ENCODE peak calls at places on chromosomes 2 and 18, in ten cellular contexts. D is fibroblast of pulmonary artery, Z is adrenal gland, Q is cardiac muscle cell, B is fibroblast of mammary gland, W is AG04449, R is endothelial cell of umbilical vein, H is NB4, C is BE2C, X is psoas muscle. L is an unnamed sample.

GRCh38 chr18:26133652-26134051 is at the start of gene PSMA8:
- DNase-seq in R (peak), H (no peak), D (no peak), Q (no peak), X (peak), B (no peak), W (no peak), C (no peak), Z (peak), L (no peak)

GRCh38 chr18:59065684-59066083 is 74.0 kb upstream of the SEC11C start:
- DNase-seq in Q (no peak), X (no peak), B (no peak), D (no peak), W (no peak), C (no peak), Z (no peak), R (no peak), H (no peak), L (no peak)

GRCh38 chr2:36333350-36334012 is 22.1 kb upstream of the CRIM1 start:
- DNase-seq in D (no peak), W (no peak), Q (peak), X (no peak), H (peak), Z (no peak), C (no peak), B (no peak), R (no peak), L (no peak)

GRCh38 chr18:5413447-5413846 is 117.9 kb upstream of the ZBTB14 start:
- DNase-seq in X (no peak), W (no peak), Q (peak), C (no peak), H (no peak), R (no peak), D (no peak), Z (no peak), B (no peak), L (no peak)

GRCh38 chr2:67451086-67451832 is 54.1 kb downstream of the ETAA1 start:
- DNase-seq in Q (no peak), C (peak), B (peak), D (peak), W (no peak), X (no peak), H (no peak), Z (no peak), R (peak), L (peak)

GRCh38 chr2:69798909-69799526 is 30.4 kb upstream of the GMCL1 start:
- DNase-seq in C (no peak), W (no peak), Z (peak), H (no peak), Q (peak), B (peak), R (peak), D (peak), X (no peak), L (no peak)

GRCh38 chr2:10920764-10921468 is 9.2 kb downstream of the KCNF1 start:
- DNase-seq in H (no peak), D (no peak), C (no peak), X (no peak), Z (no peak), R (no peak), W (no peak), B (no peak), Q (no peak), L (no peak)

GRCh38 chr2:64204006-64204632 is 59.9 kb upstream of the PELI1 start:
- DNase-seq in H (peak), X (peak), D (peak), C (no peak), R (peak), Z (peak), W (no peak), Q (no peak), B (peak), L (no peak)

GRCh38 chr2:175251425-175252041 is 70.0 kb upstream of the ATP5MC3 start:
- DNase-seq in B (peak), Z (peak), D (peak), C (peak), H (peak), R (peak), Q (peak), X (no peak), W (no peak), L (no peak)

GRCh38 chr2:61632276-61633169 is 94.4 kb upstream of the XPO1 start:
- DNase-seq in C (no peak), R (peak), Z (peak), H (no peak), D (peak), Q (no peak), B (no peak), X (no peak), W (no peak), L (no peak)

GRCh38 chr2:108268001-108268400 is 20.7 kb upstream of the SULT1C2 start:
- DNase-seq in Q (no peak), C (no peak), B (peak), W (peak), Z (no peak), R (no peak), H (no peak), X (no peak), D (peak), L (peak)

GRCh38 chr2:192500550-192501200 is 305.9 kb upstream of the TMEFF2 start:
- DNase-seq in D (peak), R (no peak), H (peak), Z (no peak), Q (no peak), X (no peak), C (no peak), W (no peak), B (peak), L (no peak)

GRCh38 chr18:50727721-50728470 is 91.9 kb downstream of the MRO start:
- DNase-seq in Z (peak), D (no peak), X (no peak), B (no peak), C (no peak), H (no peak), R (no peak), W (no peak), Q (no peak), L (no peak)

DNA sequence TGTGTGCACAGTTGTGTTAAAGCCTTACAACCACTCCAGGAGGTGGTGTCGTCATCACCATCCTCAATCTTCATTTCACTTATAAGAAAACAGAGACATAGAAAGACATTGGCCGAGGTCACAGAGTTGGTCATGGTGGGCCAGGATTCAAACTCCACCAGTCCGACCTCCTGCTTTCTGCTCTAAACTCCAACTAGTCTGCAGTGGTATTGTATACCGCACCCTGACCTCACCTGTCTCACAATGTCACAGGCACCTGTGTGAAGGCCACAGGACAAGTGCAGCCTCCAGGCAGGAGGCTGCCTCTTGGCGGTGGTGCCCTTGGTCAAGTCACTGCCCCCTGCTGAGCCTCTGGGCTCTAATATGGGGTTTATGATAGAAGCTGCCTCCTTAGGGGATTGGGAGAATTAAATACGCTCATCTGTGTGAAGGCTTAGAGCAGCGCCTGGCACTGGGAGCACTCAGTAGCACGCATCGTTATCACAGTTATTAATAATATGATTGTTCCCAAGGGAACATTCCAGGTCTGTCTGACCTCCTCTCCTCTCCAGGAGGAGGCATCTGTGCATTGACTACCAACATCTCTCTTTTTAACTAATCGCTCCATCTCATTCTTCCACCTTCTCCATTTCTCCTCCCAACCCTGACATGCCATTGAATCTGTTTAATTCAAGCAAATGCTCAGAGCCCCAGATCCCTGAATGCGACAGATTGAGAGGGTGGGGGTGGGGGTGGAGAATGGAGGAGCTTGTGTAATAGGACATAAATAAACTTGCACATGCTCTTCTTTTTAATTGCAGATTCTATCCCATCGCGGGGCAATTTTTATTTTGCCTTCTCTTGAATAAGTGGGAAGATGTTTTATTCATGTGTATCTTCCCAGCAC is 112.7 kb downstream of the MCFD2 start:
- DNase-seq in W (no peak), B (no peak), X (no peak), H (no peak), R (peak), Z (no peak), D (no peak), Q (no peak), C (peak), L (no peak)
- TF ChIP-seq CTCF in W (no peak), B (no peak), X (no peak), H (no peak), R (peak), Z (peak), D (no peak), Q (no peak), C (peak), L (no peak)

GRCh38 chr2:74489906-74490305 is 7.0 kb downstream of the TTC31 start:
- DNase-seq in D (no peak), X (no peak), W (no peak), Q (no peak), H (no peak), R (no peak), C (no peak), B (no peak), Z (no peak), L (no peak)
- H3K4me3 ChIP-seq in D (no peak), X (no peak), W (no peak), Q (no peak), H (no peak), R (no peak), C (no peak), B (no peak), Z (no peak), L (no peak)

GRCh38 chr2:166419616-166419934 is 43.8 kb upstream of the SCN9A start:
- DNase-seq in Q (no peak), R (peak), Z (no peak), H (peak), W (no peak), B (peak), D (peak), C (no peak), X (no peak), L (no peak)
- TF ChIP-seq CTCF in Q (peak), R (peak), Z (peak), H (no peak), W (peak), B (peak), D (peak), C (peak), X (no peak), L (peak)

GRCh38 chr2:84927275-84927627 is 21.8 kb downstream of the TMSB10 start:
- DNase-seq in W (no peak), B (no peak), D (no peak), C (no peak), Q (no peak), X (no peak), Z (no peak), R (no peak), H (no peak), L (no peak)
- H3K4me3 ChIP-seq in W (no peak), B (no peak), D (no peak), C (no peak), Q (no peak), X (no peak), Z (no peak), R (no peak), H (no peak), L (no peak)

GRCh38 chr2:88010136-88010535 is 6.2 kb downstream of the RNU2-63P start:
- DNase-seq in C (no peak), B (no peak), R (no peak), Q (no peak), D (no peak), H (no peak), Z (no peak), X (no peak), W (no peak), L (no peak)
- TF ChIP-seq CTCF in C (no peak), B (no peak), R (no peak), Q (no peak), D (no peak), H (no peak), Z (no peak), X (no peak), W (no peak), L (no peak)

DNA sequence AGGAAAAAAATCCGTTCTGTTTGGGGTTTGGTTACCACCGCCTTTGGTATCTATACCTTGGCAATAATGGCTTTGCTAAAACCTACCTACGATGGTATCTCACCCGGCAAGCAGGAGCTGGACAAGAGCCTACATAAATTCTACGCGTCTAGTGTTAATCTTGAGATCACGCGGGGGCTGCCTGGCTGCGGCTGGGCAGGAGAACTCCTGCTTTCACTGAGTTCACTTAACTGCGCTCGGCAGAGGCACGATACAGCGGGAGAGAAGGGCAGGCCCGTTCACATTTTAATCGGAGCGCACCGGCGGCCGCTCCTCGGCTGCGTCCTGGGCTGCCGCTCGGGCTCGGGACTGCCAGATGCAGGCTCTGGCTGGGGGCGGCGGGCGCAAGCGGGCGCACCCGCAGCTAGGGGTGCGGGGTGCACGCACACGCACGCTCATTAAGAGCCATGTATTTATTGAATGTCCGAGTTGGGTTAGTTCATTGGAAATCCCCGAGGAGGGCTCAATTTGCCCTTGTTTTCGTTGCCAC is 1.7 kb upstream of the POU3F3 start:
- DNase-seq in C (no peak), B (no peak), Z (no peak), H (peak), W (no peak), R (no peak), Q (peak), X (no peak), D (no peak), L (no peak)
- H3K4me3 ChIP-seq in C (no peak), B (no peak), Z (peak), H (peak), W (peak), R (no peak), Q (peak), X (peak), D (no peak), L (no peak)

L was measured in BJ.